ENCODE peak calls at places on chromosomes 7 and 10, in seven cellular contexts. One of them, this sample, is unnamed.

GRCh38 chr10:52064084-52064845 is 249.8 kb upstream of the DKK1 start:
- DNase-seq in SJSA1: no peak
- DNase-seq in PC-3: no peak
- DNase-seq in sigmoid colon: no peak
- DNase-seq in K562: no peak
- DNase-seq in small intestine: no peak
- DNase-seq in right atrium auricular region: no peak
- DNase-seq in this sample: peak; percentile 24

GRCh38 chr10:58570307-58570723 is 57.6 kb downstream of the BICC1 start:
- DNase-seq in SJSA1: no peak
- DNase-seq in sigmoid colon: no peak
- DNase-seq in right atrium auricular region: no peak
- DNase-seq in K562: no peak
- DNase-seq in PC-3: no peak
- DNase-seq in small intestine: no peak
- DNase-seq in this sample: no peak

GRCh38 chr7:48139461-48139860 is 31.8 kb upstream of the ABCA13 start:
- DNase-seq in SJSA1: no peak
- DNase-seq in K562: peak; percentile 18
- DNase-seq in PC-3: peak; percentile 56
- DNase-seq in right atrium auricular region: no peak
- DNase-seq in sigmoid colon: no peak
- DNase-seq in small intestine: peak; percentile 42
- DNase-seq in this sample: no peak

GRCh38 chr7:21939136-21939857 is 6.4 kb downstream of the CDCA7L start:
- DNase-seq in SJSA1: no peak
- DNase-seq in small intestine: no peak
- DNase-seq in PC-3: peak; percentile 35
- DNase-seq in right atrium auricular region: no peak
- DNase-seq in sigmoid colon: no peak
- DNase-seq in K562: no peak
- DNase-seq in this sample: no peak

GRCh38 chr10:131842351-131843088 is 58.3 kb upstream of the PPP2R2D start:
- DNase-seq in SJSA1: peak; percentile 30
- DNase-seq in right atrium auricular region: no peak
- DNase-seq in sigmoid colon: peak; percentile 37
- DNase-seq in small intestine: no peak
- DNase-seq in PC-3: no peak
- DNase-seq in K562: no peak
- DNase-seq in this sample: peak; percentile 54

GRCh38 chr7:34341331-34341730 is 316.7 kb upstream of the NPSR1 start:
- DNase-seq in PC-3: no peak
- DNase-seq in right atrium auricular region: no peak
- DNase-seq in SJSA1: no peak
- DNase-seq in small intestine: no peak
- DNase-seq in K562: no peak
- DNase-seq in sigmoid colon: no peak
- DNase-seq in this sample: no peak

GRCh38 chr10:77715081-77715480 is 77.5 kb upstream of the KCNMA1 start:
- DNase-seq in sigmoid colon: no peak
- DNase-seq in right atrium auricular region: no peak
- DNase-seq in SJSA1: no peak
- DNase-seq in K562: peak; percentile 54
- DNase-seq in small intestine: peak; percentile 20
- DNase-seq in PC-3: peak; percentile 78
- DNase-seq in this sample: no peak

GRCh38 chr10:45241865-45242518 is 73.4 kb downstream of the OR13A1 start:
- DNase-seq in sigmoid colon: no peak
- DNase-seq in PC-3: no peak
- DNase-seq in small intestine: no peak
- DNase-seq in SJSA1: no peak
- DNase-seq in right atrium auricular region: no peak
- DNase-seq in K562: peak; percentile 37
- DNase-seq in this sample: no peak

GRCh38 chr10:69880301-69881081 is 78.8 kb downstream of the COL13A1 start:
- DNase-seq in K562: no peak
- DNase-seq in right atrium auricular region: no peak
- DNase-seq in SJSA1: no peak
- DNase-seq in PC-3: no peak
- DNase-seq in sigmoid colon: no peak
- DNase-seq in small intestine: no peak
- DNase-seq in this sample: no peak

GRCh38 chr10:95308389-95309302 is 17.8 kb upstream of the PDLIM1 start:
- DNase-seq in PC-3: peak; percentile 97
- DNase-seq in SJSA1: peak; percentile 98
- DNase-seq in sigmoid colon: peak; percentile 94
- DNase-seq in right atrium auricular region: peak; percentile 93
- DNase-seq in small intestine: peak; percentile 79
- DNase-seq in K562: peak; percentile 80
- DNase-seq in this sample: peak; percentile 92

GRCh38 chr7:44633254-44634186 is 27.1 kb downstream of the OGDH start:
- DNase-seq in sigmoid colon: peak; percentile 88
- DNase-seq in PC-3: peak; percentile 96
- DNase-seq in small intestine: peak; percentile 52
- DNase-seq in SJSA1: peak; percentile 81
- DNase-seq in right atrium auricular region: peak; percentile 84
- DNase-seq in K562: peak; percentile 18
- DNase-seq in this sample: no peak

GRCh38 chr10:19815478-19816419 is 483 bp upstream of the PLXDC2 start:
- DNase-seq in K562: peak; percentile 8
- DNase-seq in SJSA1: peak; percentile 45
- DNase-seq in PC-3: no peak
- DNase-seq in sigmoid colon: peak; percentile 91
- DNase-seq in right atrium auricular region: peak; percentile 87
- DNase-seq in small intestine: peak; percentile 50
- DNase-seq in this sample: peak; percentile 57

GRCh38 chr7:114405427-114405826 is 9.2 kb upstream of the FOXP2 start:
- DNase-seq in K562: no peak
- DNase-seq in small intestine: peak; percentile 66
- DNase-seq in PC-3: peak; percentile 34
- DNase-seq in SJSA1: no peak
- DNase-seq in sigmoid colon: no peak
- DNase-seq in right atrium auricular region: no peak
- DNase-seq in this sample: no peak

GRCh38 chr7:66033471-66034385 is 41.9 kb upstream of the ASL start:
- DNase-seq in right atrium auricular region: no peak
- DNase-seq in SJSA1: no peak
- DNase-seq in PC-3: no peak
- DNase-seq in K562: no peak
- DNase-seq in small intestine: no peak
- DNase-seq in sigmoid colon: no peak
- DNase-seq in this sample: no peak

GRCh38 chr7:55242613-55243012 is 122.5 kb upstream of the LANCL2 start:
- DNase-seq in SJSA1: no peak
- DNase-seq in K562: no peak
- DNase-seq in small intestine: no peak
- DNase-seq in PC-3: no peak
- DNase-seq in sigmoid colon: no peak
- DNase-seq in right atrium auricular region: peak; percentile 18
- DNase-seq in this sample: no peak

GRCh38 chr7:68030530-68030929 is 1033.9 kb downstream of the TYW1 start:
- DNase-seq in K562: no peak
- DNase-seq in SJSA1: no peak
- DNase-seq in right atrium auricular region: no peak
- DNase-seq in PC-3: no peak
- DNase-seq in small intestine: no peak
- DNase-seq in sigmoid colon: no peak
- DNase-seq in this sample: no peak

GRCh38 chr10:88507380-88507779 is 75.7 kb downstream of the RNLS start:
- DNase-seq in small intestine: no peak
- DNase-seq in PC-3: no peak
- DNase-seq in SJSA1: no peak
- DNase-seq in right atrium auricular region: no peak
- DNase-seq in K562: no peak
- DNase-seq in sigmoid colon: no peak
- DNase-seq in this sample: no peak

GRCh38 chr7:114885836-114886235 is 36.1 kb upstream of the MDFIC start:
- DNase-seq in small intestine: no peak
- DNase-seq in right atrium auricular region: no peak
- DNase-seq in PC-3: peak; percentile 60
- DNase-seq in sigmoid colon: no peak
- DNase-seq in K562: no peak
- DNase-seq in SJSA1: no peak
- DNase-seq in this sample: no peak

GRCh38 chr10:71255817-71256660 is 43.7 kb downstream of the UNC5B start:
- DNase-seq in small intestine: peak; percentile 96
- DNase-seq in right atrium auricular region: peak; percentile 79
- DNase-seq in sigmoid colon: peak; percentile 84
- DNase-seq in K562: no peak
- DNase-seq in SJSA1: no peak
- DNase-seq in PC-3: peak; percentile 68
- DNase-seq in this sample: peak; percentile 83

GRCh38 chr7:22357311-22358175 is 589 bp upstream of the RAPGEF5 start:
- DNase-seq in K562: no peak
- DNase-seq in sigmoid colon: no peak
- DNase-seq in right atrium auricular region: no peak
- DNase-seq in PC-3: peak; percentile 64
- DNase-seq in SJSA1: no peak
- DNase-seq in small intestine: peak; percentile 80
- DNase-seq in this sample: peak; percentile 85

GRCh38 chr10:21329995-21330627 is 195.4 kb downstream of the SKIDA1 start:
- DNase-seq in K562: peak; percentile 16
- DNase-seq in PC-3: peak; percentile 79
- DNase-seq in right atrium auricular region: peak; percentile 65
- DNase-seq in sigmoid colon: no peak
- DNase-seq in small intestine: peak; percentile 14
- DNase-seq in SJSA1: peak; percentile 81
- DNase-seq in this sample: no peak

GRCh38 chr7:115844857-115845256 is 185.7 kb downstream of the TFEC start:
- DNase-seq in sigmoid colon: no peak
- DNase-seq in K562: no peak
- DNase-seq in SJSA1: no peak
- DNase-seq in small intestine: no peak
- DNase-seq in right atrium auricular region: no peak
- DNase-seq in PC-3: no peak
- DNase-seq in this sample: no peak

GRCh38 chr10:133353202-133353959 is 4.4 kb downstream of the FUOM start:
- DNase-seq in PC-3: no peak
- DNase-seq in right atrium auricular region: no peak
- DNase-seq in sigmoid colon: peak; percentile 53
- DNase-seq in small intestine: peak; percentile 60
- DNase-seq in SJSA1: no peak
- DNase-seq in K562: no peak
- DNase-seq in this sample: no peak

DNA sequence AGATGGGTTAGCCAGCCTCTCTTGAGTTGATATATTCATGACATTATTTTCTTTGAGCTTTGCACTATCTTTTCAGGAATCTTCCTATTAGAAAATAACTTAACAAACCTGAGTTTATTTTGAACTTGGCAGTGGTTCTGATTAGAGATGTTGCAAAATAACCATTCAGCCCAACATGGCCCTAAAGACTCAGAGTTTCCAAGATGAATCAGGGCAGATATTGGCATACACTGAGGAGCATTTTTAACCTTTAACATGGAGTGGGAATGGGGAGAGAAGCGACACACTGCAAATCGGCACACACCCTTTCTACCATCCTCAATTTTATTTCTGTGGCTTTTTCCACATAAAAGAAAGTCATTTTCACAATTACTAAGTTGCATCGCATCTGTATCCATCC is 190.8 kb downstream of the TRIL start:
- DNase-seq in small intestine: no peak
- DNase-seq in K562: no peak
- DNase-seq in right atrium auricular region: no peak
- DNase-seq in PC-3: no peak
- DNase-seq in SJSA1: no peak
- DNase-seq in sigmoid colon: no peak
- DNase-seq in this sample: no peak
- H3K4me1 ChIP-seq in small intestine: no peaks in the 10 kb centered on the region
- H3K4me1 ChIP-seq in K562: no peaks in the 10 kb centered on the region
- H3K4me1 ChIP-seq in right atrium auricular region: no peaks in the 10 kb centered on the region
- H3K4me1 ChIP-seq in PC-3: no peaks in the 10 kb centered on the region
- H3K4me1 ChIP-seq in SJSA1: no peaks in the 10 kb centered on the region
- H3K4me1 ChIP-seq in sigmoid colon: no peaks in the 10 kb centered on the region
- H3K4me1 ChIP-seq in this sample: no peaks in the 10 kb centered on the region

GRCh38 chr10:72812415-72812797 is 81.1 kb upstream of the OIT3 start:
- DNase-seq in PC-3: no peak
- DNase-seq in SJSA1: no peak
- DNase-seq in K562: no peak
- DNase-seq in right atrium auricular region: no peak
- DNase-seq in small intestine: no peak
- DNase-seq in sigmoid colon: no peak
- DNase-seq in this sample: no peak
- H3K27ac ChIP-seq in PC-3: peak overlapping the region; percentile 2
- H3K27ac ChIP-seq in SJSA1: peak overlapping the region; percentile 31
- H3K27ac ChIP-seq in K562: no peak overlapping the region
- H3K27ac ChIP-seq in right atrium auricular region: no peak overlapping the region
- H3K27ac ChIP-seq in small intestine: no peak overlapping the region
- H3K27ac ChIP-seq in sigmoid colon: no peak overlapping the region
- H3K27ac ChIP-seq in this sample: peak overlapping the region; percentile 68

GRCh38 chr7:127652333-127653248 is 597 bp downstream of the SND1 start:
- DNase-seq in PC-3: peak; percentile 28
- DNase-seq in small intestine: peak; percentile 35
- DNase-seq in right atrium auricular region: no peak
- DNase-seq in sigmoid colon: no peak
- DNase-seq in K562: peak; percentile 73
- DNase-seq in SJSA1: no peak
- DNase-seq in this sample: no peak

GRCh38 chr7:127655720-127656119 is 3.7 kb downstream of the SND1 start:
- DNase-seq in SJSA1: no peak
- DNase-seq in K562: peak; percentile 50
- DNase-seq in PC-3: no peak
- DNase-seq in right atrium auricular region: no peak
- DNase-seq in sigmoid colon: no peak
- DNase-seq in small intestine: no peak
- DNase-seq in this sample: no peak

GRCh38 chr7:127653396-127653795 is 1.4 kb downstream of the SND1 start:
- DNase-seq in sigmoid colon: no peak
- DNase-seq in SJSA1: no peak
- DNase-seq in PC-3: no peak
- DNase-seq in right atrium auricular region: no peak
- DNase-seq in K562: no peak
- DNase-seq in small intestine: no peak
- DNase-seq in this sample: no peak

GRCh38 chr7:127657500-127657899 is 5.5 kb downstream of the SND1 start:
- DNase-seq in K562: no peak
- DNase-seq in small intestine: no peak
- DNase-seq in right atrium auricular region: no peak
- DNase-seq in PC-3: no peak
- DNase-seq in SJSA1: no peak
- DNase-seq in sigmoid colon: no peak
- DNase-seq in this sample: no peak

GRCh38 chr7:127654404-127655392 is 2.7 kb downstream of the SND1 start:
- DNase-seq in sigmoid colon: no peak
- DNase-seq in SJSA1: no peak
- DNase-seq in K562: peak; percentile 35
- DNase-seq in right atrium auricular region: no peak
- DNase-seq in small intestine: no peak
- DNase-seq in PC-3: no peak
- DNase-seq in this sample: no peak
- H3K4me1 ChIP-seq in sigmoid colon: peaks cover 32% of the 10 kb centered on the region
- H3K4me1 ChIP-seq in SJSA1: peaks cover 28% of the 10 kb centered on the region
- H3K4me1 ChIP-seq in K562: peaks cover 61% of the 10 kb centered on the region
- H3K4me1 ChIP-seq in right atrium auricular region: peaks cover 41% of the 10 kb centered on the region
- H3K4me1 ChIP-seq in small intestine: no peaks in the 10 kb centered on the region
- H3K4me1 ChIP-seq in PC-3: peaks cover 30% of the 10 kb centered on the region
- H3K4me1 ChIP-seq in this sample: peaks cover 17% of the 10 kb centered on the region

DNA sequence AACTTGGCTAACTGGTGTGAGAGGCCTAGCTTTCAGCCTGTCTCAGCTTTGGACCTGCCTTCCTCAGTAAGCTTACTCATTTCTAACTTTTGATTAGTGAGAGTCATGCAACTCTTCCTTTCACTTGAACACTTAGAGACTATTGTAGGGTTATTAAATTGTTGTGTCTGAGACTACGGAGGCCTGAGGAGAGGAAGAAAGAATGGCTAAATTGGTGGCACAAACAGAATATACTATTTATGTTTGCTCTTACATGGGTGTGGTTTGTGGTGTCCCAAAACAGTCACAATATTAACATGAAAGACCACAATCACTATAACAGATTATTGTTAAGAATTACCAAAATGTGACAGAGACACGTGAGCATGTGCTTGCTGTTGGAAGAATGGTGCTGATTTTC is 82.1 kb downstream of the TRIM24 start:
- DNase-seq in K562: no peak
- DNase-seq in sigmoid colon: no peak
- DNase-seq in SJSA1: no peak
- DNase-seq in PC-3: no peak
- DNase-seq in small intestine: no peak
- DNase-seq in right atrium auricular region: no peak
- DNase-seq in this sample: no peak
- H3K27ac ChIP-seq in K562: no peak overlapping the region
- H3K27ac ChIP-seq in sigmoid colon: no peak overlapping the region
- H3K27ac ChIP-seq in SJSA1: no peak overlapping the region
- H3K27ac ChIP-seq in PC-3: no peak overlapping the region
- H3K27ac ChIP-seq in small intestine: no peak overlapping the region
- H3K27ac ChIP-seq in right atrium auricular region: no peak overlapping the region
- H3K27ac ChIP-seq in this sample: no peak overlapping the region

This sample was measured in RWPE2.